ENCODE peak calls at places on chromosomes 2 and 18, in eight cellular contexts. S is NCI-H2081, B is heart left ventricle, H is occipital lobe, A is right cardiac atrium, U is neuronal stem cell, K is astrocyte of the spinal cord, P is sciatic nerve. O is an unnamed sample.

GRCh38 chr2:149924028-149924427 is 336.5 kb upstream of the MMADHC start:
- DNase-seq in P (no peak), U (no peak), A (no peak), H (no peak), B (no peak), S (no peak), K (peak), O (no peak)

GRCh38 chr2:36780231-36780808 is 83.8 kb downstream of the VIT start:
- DNase-seq in P (no peak), A (no peak), H (no peak), S (peak), K (peak), B (no peak), U (peak), O (peak)

GRCh38 chr2:34419856-34420255 is 820.8 kb upstream of the FAM98A start:
- DNase-seq in H (no peak), S (no peak), P (no peak), B (no peak), U (no peak), K (no peak), A (no peak), O (no peak)

GRCh38 chr2:120293991-120294329 is 41.3 kb downstream of the RALB start:
- DNase-seq in A (no peak), U (no peak), H (no peak), S (no peak), B (no peak), P (no peak), K (no peak), O (no peak)

GRCh38 chr18:67265464-67266245 is 250.9 kb downstream of the DSEL start:
- DNase-seq in U (no peak), A (no peak), H (no peak), K (peak), B (no peak), S (no peak), P (no peak), O (peak)

GRCh38 chr2:218992196-218992595 is 1.0 kb downstream of the CRYBA2 start:
- DNase-seq in K (no peak), U (no peak), H (no peak), P (no peak), A (no peak), S (no peak), B (no peak), O (no peak)

GRCh38 chr2:147255812-147256211 is 589.0 kb upstream of the ACVR2A start:
- DNase-seq in U (no peak), S (no peak), K (no peak), A (peak), B (no peak), P (no peak), H (peak), O (no peak)

GRCh38 chr2:241478166-241478565 is 30.2 kb downstream of the STK25 start:
- DNase-seq in S (no peak), A (no peak), B (no peak), U (no peak), P (no peak), H (no peak), K (no peak), O (no peak)

GRCh38 chr2:157805519-157805918 is 70.6 kb downstream of the ACVR1 start:
- DNase-seq in K (no peak), U (no peak), P (no peak), A (no peak), B (no peak), H (no peak), S (no peak), O (no peak)

O was measured in OCI-M1.